ENCODE peak calls at places on chromosomes 16 and 17, in eight cellular contexts. P, U, F, A, M, D, H and S are unnamed samples.

GRCh38 chr17:65535777-65536572 is 25.5 kb downstream of the AXIN2 start:
- DNase-seq in P (no peak), U (no peak), F (no peak), A (no peak), M (no peak), D (no peak), H (no peak), S (no peak)

GRCh38 chr16:89167425-89167941 is 4.1 kb upstream of the CDH15 start:
- DNase-seq in P (peak), U (peak), F (peak), A (peak), M (peak), D (peak), H (peak), S (peak)

GRCh38 chr16:19607610-19608280 is 52.2 kb downstream of the VPS35L start:
- DNase-seq in P (no peak), U (no peak), F (no peak), A (no peak), M (no peak), D (peak), H (peak), S (no peak)

GRCh38 chr17:60129164-60129563 is 20.6 kb upstream of the CA4 start:
- DNase-seq in P (no peak), U (no peak), F (no peak), A (no peak), M (no peak), D (no peak), H (no peak), S (no peak)

GRCh38 chr16:27743963-27744362 is 194.0 kb downstream of the KATNIP start:
- DNase-seq in P (no peak), U (no peak), F (no peak), A (no peak), M (no peak), D (no peak), H (no peak), S (no peak)

GRCh38 chr17:17757391-17757791 is 76.1 kb downstream of the RAI1 start:
- DNase-seq in P (no peak), U (no peak), F (no peak), A (no peak), M (no peak), D (no peak), H (no peak), S (no peak)

GRCh38 chr17:78852709-78853111 is 12.1 kb upstream of the USP36 start:
- DNase-seq in P (no peak), U (no peak), F (no peak), A (no peak), M (no peak), D (no peak), H (no peak), S (no peak)

GRCh38 chr16:88442435-88442810 is 10.7 kb upstream of the ZFPM1 start:
- DNase-seq in P (no peak), U (no peak), F (no peak), A (no peak), M (no peak), D (no peak), H (no peak), S (no peak)

GRCh38 chr17:75610103-75610984 is 22.7 kb downstream of the MYO15B start:
- DNase-seq in P (no peak), U (peak), F (no peak), A (no peak), M (no peak), D (no peak), H (no peak), S (no peak)

GRCh38 chr17:66633322-66633965 is 201.5 kb upstream of the CACNG5 start:
- DNase-seq in P (no peak), U (no peak), F (peak), A (peak), M (no peak), D (peak), H (no peak), S (peak)

GRCh38 chr17:17782425-17783120 is 54.2 kb downstream of the SREBF1 start:
- DNase-seq in P (peak), U (peak), F (no peak), A (no peak), M (no peak), D (no peak), H (no peak), S (no peak)

GRCh38 chr17:44996304-44996703 is 28.2 kb upstream of the C1QL1 start:
- DNase-seq in P (no peak), U (no peak), F (no peak), A (no peak), M (no peak), D (no peak), H (no peak), S (no peak)

GRCh38 chr16:71263581-71263980 is 25.6 kb downstream of the CMTR2 start:
- DNase-seq in P (no peak), U (no peak), F (no peak), A (no peak), M (no peak), D (no peak), H (no peak), S (no peak)

GRCh38 chr17:29210879-29211278 is 30.7 kb upstream of the MYO18A start:
- DNase-seq in P (no peak), U (no peak), F (no peak), A (no peak), M (no peak), D (no peak), H (no peak), S (no peak)

GRCh38 chr16:87067890-87068289 is 249.3 kb downstream of the C16orf95 start:
- DNase-seq in P (no peak), U (no peak), F (no peak), A (no peak), M (peak), D (no peak), H (no peak), S (no peak)

GRCh38 chr16:30949655-30950515 is 1.0 kb downstream of the ORAI3 start:
- DNase-seq in P (peak), U (peak), F (no peak), A (no peak), M (no peak), D (peak), H (peak), S (peak)

GRCh38 chr17:1762906-1763829 is 1.3 kb downstream of the SERPINF1 start:
- DNase-seq in P (peak), U (no peak), F (no peak), A (no peak), M (no peak), D (peak), H (no peak), S (peak)

GRCh38 chr16:78446486-78446885 is 347.0 kb downstream of the WWOX start:
- DNase-seq in P (no peak), U (no peak), F (no peak), A (no peak), M (no peak), D (no peak), H (no peak), S (no peak)

GRCh38 chr16:20411055-20411454 is 1.7 kb downstream of the ACSM5 start:
- DNase-seq in P (no peak), U (no peak), F (no peak), A (no peak), M (no peak), D (no peak), H (no peak), S (no peak)

GRCh38 chr16:14600164-14600563 is 29.9 kb downstream of the PARN start:
- DNase-seq in P (no peak), U (peak), F (no peak), A (no peak), M (no peak), D (peak), H (peak), S (peak)

GRCh38 chr17:41906465-41907184 is 12.1 kb downstream of the ACLY start:
- DNase-seq in P (no peak), U (no peak), F (no peak), A (no peak), M (no peak), D (no peak), H (no peak), S (peak)

GRCh38 chr17:67500677-67501300 is 123.7 kb downstream of the PITPNC1 start:
- DNase-seq in P (no peak), U (no peak), F (no peak), A (no peak), M (no peak), D (no peak), H (no peak), S (no peak)

GRCh38 chr17:44831270-44831770 is 1.2 kb upstream of the GJC1 start:
- DNase-seq in P (no peak), U (no peak), F (no peak), A (no peak), M (no peak), D (no peak), H (no peak), S (no peak)

GRCh38 chr17:6755281-6755680 is 565 bp upstream of the XAF1 start:
- DNase-seq in P (peak), U (no peak), F (no peak), A (no peak), M (no peak), D (no peak), H (no peak), S (peak)

GRCh38 chr16:84368327-84368996 is at the start of gene ATP2C2:
- DNase-seq in P (no peak), U (no peak), F (no peak), A (no peak), M (peak), D (no peak), H (peak), S (no peak)

GRCh38 chr17:63834431-63835166 is 7.1 kb upstream of the FTSJ3 start:
- DNase-seq in P (no peak), U (peak), F (peak), A (no peak), M (no peak), D (peak), H (peak), S (peak)

GRCh38 chr17:41301916-41302901 is at the start of gene KRTAP29-1:
- DNase-seq in P (no peak), U (no peak), F (no peak), A (no peak), M (no peak), D (no peak), H (no peak), S (peak)

GRCh38 chr17:21285164-21286065 is 904 bp downstream of the MAP2K3 start:
- DNase-seq in P (peak), U (peak), F (no peak), A (no peak), M (no peak), D (no peak), H (no peak), S (peak)

GRCh38 chr17:59844884-59845594 is 47.7 kb downstream of the TUBD1 start:
- DNase-seq in P (no peak), U (peak), F (no peak), A (no peak), M (no peak), D (peak), H (peak), S (peak)

GRCh38 chr17:79294459-79295071 is 219.9 kb downstream of the ENGASE start:
- DNase-seq in P (peak), U (peak), F (no peak), A (no peak), M (peak), D (peak), H (no peak), S (peak)

GRCh38 chr17:55620945-55621344 is 101.7 kb downstream of the TMEM100 start:
- DNase-seq in P (no peak), U (no peak), F (no peak), A (no peak), M (no peak), D (no peak), H (no peak), S (no peak)

GRCh38 chr16:89117975-89118289 is 24.3 kb downstream of the ACSF3 start:
- DNase-seq in P (no peak), U (no peak), F (no peak), A (no peak), M (no peak), D (no peak), H (no peak), S (no peak)

GRCh38 chr16:56425439-56425832 is at the start of gene AMFR:
- DNase-seq in P (peak), U (peak), F (peak), A (peak), M (peak), D (no peak), H (peak), S (peak)

GRCh38 chr17:15233022-15233805 is 31.9 kb downstream of the PMP22 start:
- DNase-seq in P (no peak), U (peak), F (no peak), A (no peak), M (no peak), D (peak), H (no peak), S (peak)